ENCODE peak calls at places on chromosome 9, in eight cellular contexts. I is caudate nucleus; H is glutamatergic neuron; L is stimulated activated CD4-positive, alpha-beta T cell treated with anti-CD3 and anti-CD28 coated beads, Interleukin-4, amount 100 ng/mL, for 24 hours; F is NCI-H1417; T is kidney epithelial cell; Y is activated T-helper 1 cell treated with Interleukin-2 at 50 U/mL for 16 hours; N is psoas muscle. V is an unnamed sample.

GRCh38 chr9:28073278-28073677 is 500.0 kb upstream of the C9orf72 start:
- DNase-seq in I (peak), H (peak), L (no peak), F (peak), T (peak), Y (no peak), N (no peak), V (no peak)

GRCh38 chr9:752201-752600 is 89.3 kb upstream of the DMRT1 start:
- DNase-seq in I (no peak), H (no peak), L (no peak), F (no peak), T (no peak), Y (no peak), N (no peak), V (no peak)

GRCh38 chr9:124218438-124219289 is 39.1 kb upstream of the NEK6 start:
- DNase-seq in I (peak), H (no peak), L (peak), F (no peak), T (no peak), Y (no peak), N (peak), V (no peak)

GRCh38 chr9:102974530-102974929 is 20.6 kb upstream of the CYLC2 start:
- DNase-seq in I (no peak), H (no peak), L (no peak), F (no peak), T (no peak), Y (no peak), N (no peak), V (no peak)

GRCh38 chr9:126704157-126704941 is 90.6 kb downstream of the LMX1B start:
- DNase-seq in I (peak), H (no peak), L (peak), F (no peak), T (peak), Y (no peak), N (no peak), V (peak)

GRCh38 chr9:123089790-123090189 is 56.3 kb downstream of the GPR21 start:
- DNase-seq in I (no peak), H (no peak), L (no peak), F (peak), T (no peak), Y (no peak), N (no peak), V (no peak)

GRCh38 chr9:110432253-110432652 is 94.6 kb upstream of the TXNDC8 start:
- DNase-seq in I (peak), H (no peak), L (no peak), F (no peak), T (no peak), Y (no peak), N (no peak), V (no peak)

GRCh38 chr9:101848485-101848919 is 110.1 kb upstream of the GRIN3A start:
- DNase-seq in I (no peak), H (no peak), L (no peak), F (no peak), T (no peak), Y (no peak), N (no peak), V (no peak)

GRCh38 chr9:12968093-12968492 is 193.3 kb downstream of the LURAP1L start:
- DNase-seq in I (no peak), H (no peak), L (no peak), F (no peak), T (no peak), Y (no peak), N (no peak), V (no peak)

GRCh38 chr9:76985581-76985980 is 33.9 kb upstream of the FOXB2 start:
- DNase-seq in I (no peak), H (no peak), L (no peak), F (no peak), T (no peak), Y (no peak), N (no peak), V (no peak)

GRCh38 chr9:90970603-90971002 is 169.0 kb downstream of the SYK start:
- DNase-seq in I (no peak), H (no peak), L (no peak), F (peak), T (no peak), Y (no peak), N (no peak), V (no peak)

GRCh38 chr9:128587453-128587852 is 35.1 kb downstream of the SPTAN1 start:
- DNase-seq in I (no peak), H (no peak), L (peak), F (no peak), T (no peak), Y (no peak), N (no peak), V (no peak)

GRCh38 chr9:132823370-132824144 is 54.5 kb downstream of the AK8 start:
- DNase-seq in I (no peak), H (no peak), L (no peak), F (no peak), T (no peak), Y (no peak), N (no peak), V (no peak)

GRCh38 chr9:81595887-81596558 is 93.3 kb downstream of the TLE1 start:
- DNase-seq in I (peak), H (peak), L (no peak), F (no peak), T (no peak), Y (no peak), N (no peak), V (no peak)

GRCh38 chr9:73081979-73082657 is 69.5 kb upstream of the ANXA1 start:
- DNase-seq in I (peak), H (no peak), L (no peak), F (peak), T (no peak), Y (no peak), N (no peak), V (no peak)

GRCh38 chr9:116501871-116502270 is 185.2 kb upstream of the TRIM32 start:
- DNase-seq in I (no peak), H (no peak), L (no peak), F (no peak), T (peak), Y (no peak), N (no peak), V (no peak)

GRCh38 chr9:129609486-129610192 is 11.3 kb downstream of the C9orf50 start:
- DNase-seq in I (no peak), H (peak), L (peak), F (no peak), T (no peak), Y (peak), N (peak), V (no peak)

GRCh38 chr9:71643330-71643729 is 125.0 kb downstream of the CEMIP2 start:
- DNase-seq in I (no peak), H (no peak), L (no peak), F (no peak), T (no peak), Y (no peak), N (no peak), V (no peak)

GRCh38 chr9:16417749-16418148 is 452.7 kb downstream of the BNC2 start:
- DNase-seq in I (no peak), H (no peak), L (no peak), F (no peak), T (no peak), Y (no peak), N (no peak), V (no peak)

GRCh38 chr9:33687779-33688178 is 107.6 kb upstream of the PRSS3 start:
- DNase-seq in I (no peak), H (no peak), L (no peak), F (peak), T (no peak), Y (no peak), N (no peak), V (no peak)

GRCh38 chr9:110048976-110049698 is 158.8 kb downstream of the C9orf152 start:
- DNase-seq in I (no peak), H (peak), L (peak), F (peak), T (no peak), Y (no peak), N (peak), V (no peak)

GRCh38 chr9:85514256-85514655 is 227.5 kb downstream of the AGTPBP1 start:
- DNase-seq in I (no peak), H (no peak), L (no peak), F (no peak), T (no peak), Y (no peak), N (no peak), V (no peak)

GRCh38 chr9:22922222-22922621 is 475.6 kb downstream of the DMRTA1 start:
- DNase-seq in I (no peak), H (no peak), L (no peak), F (no peak), T (no peak), Y (no peak), N (no peak), V (no peak)

GRCh38 chr9:114413909-114414308 is 26.1 kb upstream of the AKNA start:
- DNase-seq in I (no peak), H (no peak), L (no peak), F (no peak), T (no peak), Y (no peak), N (no peak), V (no peak)

GRCh38 chr9:83701769-83702168 is 6.0 kb downstream of the UBQLN1 start:
- DNase-seq in I (no peak), H (no peak), L (no peak), F (no peak), T (no peak), Y (no peak), N (no peak), V (no peak)

GRCh38 chr9:89612566-89613278 is 7.9 kb downstream of the GADD45G start:
- DNase-seq in I (no peak), H (no peak), L (no peak), F (no peak), T (no peak), Y (no peak), N (no peak), V (no peak)

GRCh38 chr9:134863941-134864820 is 16.4 kb upstream of the FCN2 start:
- DNase-seq in I (no peak), H (no peak), L (no peak), F (no peak), T (no peak), Y (no peak), N (no peak), V (no peak)

GRCh38 chr9:27086818-27087680 is 22.0 kb upstream of the TEK start:
- DNase-seq in I (no peak), H (no peak), L (no peak), F (no peak), T (no peak), Y (no peak), N (no peak), V (no peak)